ENCODE peak calls at places on chromosomes 7 and 10, in nine cellular contexts. W is AG04450, L is uterus, C is endodermal cell, V is OCI-LY7, Q is stomach, U is fibroblast of lung, Z is neural progenitor cell, S is heart left ventricle. R is an unnamed sample.

GRCh38 chr10:98567396-98567795 is 120.7 kb upstream of the HPS1 start:
- DNase-seq in L (no peak), S (no peak), V (no peak), W (no peak), U (no peak), C (no peak), Z (no peak), Q (no peak), R (no peak)

GRCh38 chr10:68826764-68827591 is at the start of gene STOX1:
- DNase-seq in Z (peak; percentile 91), W (no peak), L (peak; percentile 36), Q (peak; percentile 65), V (peak; percentile 78), S (peak; percentile 31), C (peak; percentile 91), U (peak; percentile 67), R (peak; percentile 47)

GRCh38 chr7:124996778-124997177 is 67.2 kb upstream of the POT1 start:
- DNase-seq in V (peak; percentile 1), L (no peak), U (peak; percentile 14), S (no peak), Q (no peak), Z (peak; percentile 18), W (no peak), C (peak; percentile 55), R (no peak)

GRCh38 chr7:119397156-119397555 is 875.8 kb upstream of the KCND2 start:
- DNase-seq in V (no peak), Z (no peak), C (no peak), S (no peak), Q (no peak), L (no peak), U (no peak), W (no peak), R (no peak)

GRCh38 chr10:132498562-132499366 is 38.8 kb upstream of the INPP5A start:
- DNase-seq in L (peak; percentile 12), V (no peak), Z (no peak), W (no peak), S (no peak), Q (no peak), U (no peak), C (no peak), R (no peak)

GRCh38 chr10:62043493-62043938 is 142.0 kb downstream of the ARID5B start:
- DNase-seq in Z (no peak), U (peak; percentile 96), C (no peak), Q (no peak), V (peak; percentile 31), L (no peak), W (no peak), S (no peak), R (no peak)

GRCh38 chr7:20365486-20365885 is 34.8 kb downstream of the ITGB8 start:
- DNase-seq in W (no peak), C (no peak), Q (no peak), S (no peak), L (no peak), U (no peak), V (no peak), Z (no peak), R (no peak)

GRCh38 chr10:79610601-79611191 is at the start of gene SFTPA1:
- DNase-seq in C (no peak), W (no peak), Z (peak; percentile 4), U (no peak), Q (no peak), V (peak; percentile 55), L (no peak), S (no peak), R (no peak)

GRCh38 chr7:2612445-2613112 is 19.2 kb upstream of the TTYH3 start:
- DNase-seq in C (peak; percentile 97), Z (no peak), S (no peak), V (peak; percentile 38), L (no peak), U (no peak), W (no peak), Q (peak; percentile 50), R (no peak)

GRCh38 chr10:11866199-11866925 is 43.2 kb downstream of the PROSER2 start:
- DNase-seq in W (no peak), S (no peak), L (no peak), V (no peak), U (no peak), Q (no peak), C (no peak), Z (no peak), R (no peak)

GRCh38 chr10:63977329-63977923 is 456.2 kb downstream of the REEP3 start:
- DNase-seq in V (peak; percentile 42), U (no peak), C (peak; percentile 86), Q (no peak), W (no peak), S (no peak), Z (peak; percentile 68), L (no peak), R (no peak)

GRCh38 chr10:22700489-22700888 is 13.9 kb downstream of the PIP4K2A start:
- DNase-seq in Q (no peak), V (no peak), S (no peak), L (no peak), U (no peak), C (no peak), W (no peak), Z (no peak), R (no peak)

DNA sequence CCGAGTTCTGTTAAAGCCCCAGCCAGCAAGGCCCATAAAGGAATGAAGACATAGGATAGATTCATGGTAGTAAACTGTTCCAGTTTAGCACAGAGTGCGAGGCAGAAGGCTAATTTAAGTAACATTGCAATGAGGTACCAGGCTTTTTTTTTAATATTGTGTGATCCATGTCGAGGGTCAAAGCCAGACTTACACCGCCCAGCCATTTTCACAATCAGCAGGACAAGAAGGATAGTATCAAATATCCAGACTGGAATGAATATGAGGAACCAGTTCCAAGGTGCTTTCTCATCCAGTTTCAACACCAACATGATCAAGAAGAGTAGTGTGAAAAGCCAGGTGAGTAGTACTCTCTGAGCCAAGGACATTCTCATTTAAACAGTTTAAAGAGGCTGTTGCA is 4.2 kb downstream of the TMEM60 start:
- DNase-seq in U (no peak), W (no peak), V (no peak), L (no peak), Z (no peak), S (no peak), C (no peak), Q (no peak), R (no peak)
- H3K27ac ChIP-seq in U (no peak overlapping the region), W (no peak overlapping the region), V (no peak overlapping the region), L (no peak overlapping the region), Z (no peak overlapping the region), S (no peak overlapping the region), C (no peak overlapping the region), Q (no peak overlapping the region), R (peak overlapping the region; percentile 17)

GRCh38 chr7:38411404-38411803 is 138.0 kb upstream of the TARP start:
- DNase-seq in V (peak; percentile 9), C (peak; percentile 72), Z (peak; percentile 43), U (peak; percentile 3), L (no peak), W (no peak), Q (no peak), S (no peak), R (no peak)
- TF ChIP-seq CTCF in V (peak; percentile 59), C (peak; percentile 73), Z (peak; percentile 53), U (no peak), L (no peak), W (peak; percentile 31), Q (no peak), S (no peak), R (no peak)

GRCh38 chr10:114244126-114244525 is 5.1 kb downstream of the VWA2 start:
- DNase-seq in Q (peak; percentile 51), W (no peak), L (no peak), U (no peak), S (no peak), V (no peak), Z (no peak), C (no peak), R (no peak)

GRCh38 chr10:114243661-114244060 is 4.6 kb downstream of the VWA2 start:
- DNase-seq in V (no peak), U (no peak), Z (no peak), L (no peak), Q (no peak), C (no peak), S (no peak), W (no peak), R (no peak)

GRCh38 chr10:114242235-114242634 is 3.2 kb downstream of the VWA2 start:
- DNase-seq in W (no peak), U (no peak), Q (no peak), V (no peak), Z (no peak), C (no peak), L (no peak), S (no peak), R (no peak)

GRCh38 chr10:114239117-114239993 is at the start of gene VWA2:
- DNase-seq in S (no peak), Z (peak; percentile 76), L (no peak), C (peak; percentile 88), V (peak; percentile 23), U (no peak), Q (peak; percentile 76), W (no peak), R (peak; percentile 23)

GRCh38 chr10:114239994-114240345 is 916 bp downstream of the VWA2 start:
- DNase-seq in V (no peak), S (no peak), L (no peak), U (no peak), W (no peak), Z (peak; percentile 29), Q (no peak), C (peak; percentile 69), R (no peak)
- H3K4me3 ChIP-seq in V (no peak overlapping the region), S (no peak overlapping the region), L (no peak overlapping the region), U (no peak overlapping the region), W (no peak overlapping the region), Z (peak overlapping the region; percentile 59), Q (peak overlapping the region; percentile 50), C (peak overlapping the region; percentile 79), R (peak overlapping the region; percentile 68)

GRCh38 chr10:75527542-75527941 is 96.1 kb downstream of the LRMDA start:
- DNase-seq in Q (no peak), L (no peak), V (no peak), C (no peak), Z (no peak), S (no peak), U (no peak), W (no peak), R (no peak)

GRCh38 chr10:75525646-75526045 is 94.2 kb downstream of the LRMDA start:
- DNase-seq in C (no peak), W (no peak), L (no peak), Z (no peak), V (no peak), U (peak; percentile 53), Q (no peak), S (no peak), R (no peak)

GRCh38 chr10:75530337-75530736 is 98.9 kb downstream of the LRMDA start:
- DNase-seq in U (peak; percentile 95), W (no peak), Q (no peak), S (no peak), V (no peak), Z (no peak), C (peak; percentile 65), L (peak; percentile 39), R (no peak)

GRCh38 chr10:75531571-75532031 is 100.2 kb downstream of the LRMDA start:
- DNase-seq in V (no peak), S (no peak), L (no peak), W (no peak), Z (no peak), C (no peak), U (peak; percentile 67), Q (no peak), R (no peak)

DNA sequence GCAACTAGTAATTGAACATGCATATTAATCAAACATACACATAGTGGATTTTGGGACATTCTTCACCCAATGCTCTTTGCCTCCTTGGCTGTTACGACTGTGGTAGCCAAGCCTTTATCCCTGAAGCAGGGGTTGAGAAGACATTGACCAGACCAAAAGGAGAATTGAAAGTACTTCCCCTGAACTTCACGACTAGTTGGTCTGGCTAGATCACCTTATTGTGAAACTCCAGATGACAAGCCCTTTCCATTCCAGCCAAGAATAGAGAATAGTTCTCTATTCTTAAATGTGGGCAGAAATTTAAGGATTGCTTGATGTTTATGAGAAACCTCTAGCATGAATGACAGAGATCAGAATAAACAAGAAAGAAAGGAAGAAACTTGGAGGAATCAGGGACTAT is 97.0 kb downstream of the LRMDA start:
- DNase-seq in W (no peak), C (no peak), U (no peak), L (no peak), Q (no peak), Z (no peak), S (no peak), V (no peak), R (no peak)
- H3K27ac ChIP-seq in W (no peak overlapping the region), C (no peak overlapping the region), U (no peak overlapping the region), L (no peak overlapping the region), Q (no peak overlapping the region), Z (no peak overlapping the region), S (no peak overlapping the region), V (no peak overlapping the region), R (no peak overlapping the region)